ENCODE peak calls at places on chromosomes 4 and X, in eight cellular contexts. E, B, O, P, T, D, S and J are unnamed samples.

GRCh38 chr4:125710766-125711165 is 396.0 kb downstream of the FAT4 start:
- DNase-seq in E (no peak), B (no peak), O (no peak), P (no peak), T (no peak), D (peak), S (no peak), J (no peak)

GRCh38 chrX:137166591-137166990 is 132.8 kb upstream of the GPR101 start:
- DNase-seq in E (peak), B (peak), O (peak), P (no peak), T (peak), D (peak), S (no peak), J (no peak)

GRCh38 chrX:26581086-26581485 is 365.1 kb downstream of the MAGEB5 start:
- DNase-seq in E (no peak), B (no peak), O (no peak), P (no peak), T (no peak), D (no peak), S (no peak), J (no peak)

GRCh38 chr4:139460565-139460964 is 6.6 kb downstream of the RAB33B start:
- DNase-seq in E (no peak), B (no peak), O (no peak), P (no peak), T (no peak), D (peak), S (no peak), J (no peak)

GRCh38 chrX:65813245-65813644 is 145.8 kb downstream of the MSN start:
- DNase-seq in E (no peak), B (no peak), O (no peak), P (no peak), T (no peak), D (no peak), S (no peak), J (no peak)

GRCh38 chrX:41561045-41561444 is 113.9 kb downstream of the NYX start:
- DNase-seq in E (peak), B (no peak), O (no peak), P (peak), T (no peak), D (peak), S (no peak), J (peak)

GRCh38 chr4:3420956-3421355 is 20.8 kb upstream of the HGFAC start:
- DNase-seq in E (no peak), B (no peak), O (no peak), P (no peak), T (no peak), D (no peak), S (no peak), J (no peak)

GRCh38 chr4:31290836-31291235 is 570.7 kb downstream of the PCDH7 start:
- DNase-seq in E (no peak), B (no peak), O (no peak), P (no peak), T (no peak), D (peak), S (no peak), J (no peak)

GRCh38 chr4:38621004-38621684 is 42.9 kb upstream of the KLF3 start:
- DNase-seq in E (no peak), B (peak), O (no peak), P (peak), T (peak), D (no peak), S (peak), J (no peak)

GRCh38 chr4:42710329-42710728 is 53.4 kb upstream of the ATP8A1 start:
- DNase-seq in E (no peak), B (no peak), O (no peak), P (no peak), T (no peak), D (no peak), S (no peak), J (no peak)

GRCh38 chr4:53050361-53050774 is 188.3 kb downstream of the RASL11B start:
- DNase-seq in E (no peak), B (no peak), O (no peak), P (no peak), T (no peak), D (no peak), S (no peak), J (no peak)

GRCh38 chr4:41331224-41331623 is 74.5 kb downstream of the UCHL1 start:
- DNase-seq in E (no peak), B (no peak), O (no peak), P (no peak), T (no peak), D (no peak), S (no peak), J (no peak)

GRCh38 chr4:20248155-20248558 is 3.5 kb upstream of the SLIT2 start:
- DNase-seq in E (no peak), B (peak), O (no peak), P (peak), T (no peak), D (peak), S (peak), J (peak)

GRCh38 chr4:122826000-122826595 is 533 bp upstream of the FGF2 start:
- DNase-seq in E (no peak), B (no peak), O (no peak), P (peak), T (no peak), D (no peak), S (no peak), J (no peak)

GRCh38 chr4:121698119-121698732 is 1.4 kb upstream of the ANXA5 start:
- DNase-seq in E (no peak), B (no peak), O (no peak), P (peak), T (no peak), D (no peak), S (no peak), J (no peak)